ENCODE peak calls at places on chromosomes 3 and 15, in seven cellular contexts. O is AG08396, P is fibroblast of lung, H is GM04504, C is upper lobe of right lung, D is HFF-Myc, X is GOT3. M is an unnamed sample.

GRCh38 chr15:67103021-67103420 is 37.6 kb downstream of the SMAD3 start:
- DNase-seq in X (no peak), C (no peak), P (no peak), D (no peak), H (no peak), O (no peak), M (no peak)

GRCh38 chr15:43086551-43086950 is 19.3 kb downstream of the UBR1 start:
- DNase-seq in O (no peak), P (peak; percentile 52), D (no peak), H (no peak), C (no peak), X (no peak), M (no peak)

GRCh38 chr15:69604050-69604378 is 151.4 kb downstream of the RPLP1 start:
- DNase-seq in H (no peak), O (no peak), X (no peak), C (no peak), P (no peak), D (no peak), M (no peak)

GRCh38 chr3:120218981-120219380 is 66.0 kb downstream of the GPR156 start:
- DNase-seq in O (no peak), H (no peak), C (no peak), X (no peak), D (no peak), P (no peak), M (no peak)

GRCh38 chr15:89845305-89845893 is 30.7 kb upstream of the ANPEP start:
- DNase-seq in O (peak; percentile 68), P (peak; percentile 93), D (peak; percentile 78), C (no peak), X (no peak), H (peak; percentile 73), M (no peak)

GRCh38 chr3:48952510-48953118 is 34.0 kb downstream of the ARIH2 start:
- DNase-seq in P (no peak), C (no peak), D (no peak), O (no peak), H (no peak), X (no peak), M (peak; percentile 44)

GRCh38 chr3:173066044-173066679 is 74.9 kb downstream of the SPATA16 start:
- DNase-seq in D (peak; percentile 24), X (no peak), H (no peak), O (no peak), P (peak; percentile 89), C (no peak), M (no peak)

GRCh38 chr15:81091889-81092558 is 42.0 kb upstream of the CFAP161 start:
- DNase-seq in P (peak; percentile 95), H (peak; percentile 93), O (peak; percentile 78), D (peak; percentile 98), X (no peak), C (no peak), M (no peak)

GRCh38 chr3:169664034-169664820 is 715 bp upstream of the MECOM start:
- DNase-seq in H (no peak), P (no peak), X (no peak), D (no peak), C (peak; percentile 65), O (no peak), M (no peak)

GRCh38 chr3:119401502-119402440 is 61.6 kb downstream of the TMEM39A start:
- DNase-seq in D (no peak), X (no peak), C (no peak), H (no peak), P (no peak), O (no peak), M (no peak)

GRCh38 chr15:70044168-70044567 is 53.5 kb downstream of the TLE3 start:
- DNase-seq in D (no peak), H (no peak), P (no peak), C (no peak), X (no peak), O (no peak), M (no peak)

GRCh38 chr3:28667646-28668376 is 319.2 kb upstream of the AZI2 start:
- DNase-seq in P (peak; percentile 43), C (no peak), D (peak; percentile 61), X (no peak), H (peak; percentile 36), O (peak; percentile 51), M (peak; percentile 77)

GRCh38 chr3:143676021-143676420 is 172.2 kb downstream of the SLC9A9 start:
- DNase-seq in O (no peak), H (no peak), C (no peak), D (no peak), X (no peak), P (no peak), M (no peak)

GRCh38 chr15:58549013-58549779 is 117.4 kb downstream of the LIPC start:
- DNase-seq in P (no peak), D (no peak), O (no peak), C (no peak), H (no peak), X (no peak), M (no peak)

GRCh38 chr3:14371573-14372474 is 30.6 kb upstream of the SLC6A6 start:
- DNase-seq in O (peak; percentile 71), H (peak; percentile 47), D (peak; percentile 41), P (peak; percentile 64), X (no peak), C (peak; percentile 94), M (peak; percentile 58)

GRCh38 chr15:50907866-50908208 is 646 bp upstream of the AP4E1 start:
- DNase-seq in P (peak; percentile 32), X (no peak), C (no peak), O (peak; percentile 25), H (no peak), D (no peak), M (peak; percentile 58)

GRCh38 chr3:44342191-44342790 is 3.7 kb downstream of the TCAIM start:
- DNase-seq in H (peak; percentile 45), D (peak; percentile 59), C (no peak), O (peak; percentile 45), X (no peak), P (peak; percentile 81), M (no peak)

GRCh38 chr3:158773845-158774542 is 27.9 kb upstream of the MFSD1 start:
- DNase-seq in O (no peak), P (peak; percentile 78), X (no peak), D (no peak), C (no peak), H (no peak), M (no peak)

GRCh38 chr3:178707632-178708031 is 171.4 kb downstream of the KCNMB2 start:
- DNase-seq in H (no peak), C (no peak), P (no peak), D (no peak), O (no peak), X (no peak), M (no peak)

GRCh38 chr3:17518189-17519059 is 224.0 kb downstream of the TBC1D5 start:
- DNase-seq in H (no peak), X (no peak), P (no peak), O (no peak), C (peak; percentile 67), D (no peak), M (peak; percentile 11)

GRCh38 chr15:76460871-76461270 is 124.3 kb downstream of the ISL2 start:
- DNase-seq in P (peak; percentile 77), C (no peak), H (peak; percentile 12), O (no peak), X (no peak), D (no peak), M (no peak)

GRCh38 chr15:70469651-70470555 is 293.5 kb downstream of the UACA start:
- DNase-seq in H (no peak), C (no peak), O (no peak), X (no peak), P (no peak), D (no peak), M (no peak)

GRCh38 chr3:14312375-14312774 is 90.0 kb upstream of the SLC6A6 start:
- DNase-seq in D (no peak), C (no peak), H (no peak), X (no peak), P (no peak), O (no peak), M (no peak)

GRCh38 chr15:78037779-78038305 is 39.7 kb downstream of the TBC1D2B start:
- DNase-seq in H (no peak), D (no peak), O (no peak), C (no peak), P (no peak), X (no peak), M (no peak)

M was measured in HAP-1.